ENCODE peak calls at places on chromosomes 12 and 14, in ten cellular contexts. U is stimulated activated CD4-positive, alpha-beta T cell treated with anti-CD3 and anti-CD28 coated beads, Interleukin-4, amount 100 ng/mL, for 48 hours; K is natural killer cell; X is NT2/D1; C is cardiac muscle cell; O is RWPE1; T is NCI-H1105; V is neural crest cell; Y is HS-5; I is AML-193. B is an unnamed sample.

GRCh38 chr14:99966030-99966429 is 99.2 kb upstream of the EVL start:
- DNase-seq in U (no peak), K (no peak), X (no peak), C (no peak), O (no peak), T (no peak), V (no peak), Y (no peak), I (no peak), B (no peak)

GRCh38 chr14:65599375-65599774 is 186.8 kb downstream of the FUT8 start:
- DNase-seq in U (no peak), K (no peak), X (no peak), C (peak), O (no peak), T (no peak), V (no peak), Y (no peak), I (no peak), B (no peak)

GRCh38 chr12:2531371-2531770 is 263.4 kb upstream of the FKBP4 start:
- DNase-seq in U (no peak), K (no peak), X (peak), C (no peak), O (no peak), T (no peak), V (no peak), Y (no peak), I (no peak), B (no peak)

GRCh38 chr14:65159281-65160062 is 57.2 kb upstream of the MAX start:
- DNase-seq in U (no peak), K (no peak), X (no peak), C (no peak), O (no peak), T (no peak), V (no peak), Y (no peak), I (no peak), B (no peak)

GRCh38 chr12:92828565-92828964 is 100.5 kb downstream of the EEA1 start:
- DNase-seq in U (no peak), K (no peak), X (no peak), C (no peak), O (no peak), T (no peak), V (no peak), Y (no peak), I (no peak), B (no peak)

GRCh38 chr12:41188058-41188840 is at the start of gene PDZRN4:
- DNase-seq in U (no peak), K (no peak), X (no peak), C (peak), O (no peak), T (peak), V (peak), Y (no peak), I (no peak), B (no peak)

GRCh38 chr14:81450100-81450531 is 50.0 kb upstream of the STON2 start:
- DNase-seq in U (no peak), K (no peak), X (peak), C (peak), O (no peak), T (no peak), V (no peak), Y (no peak), I (no peak), B (no peak)

GRCh38 chr14:99546230-99546879 is 57.7 kb downstream of the CCDC85C start:
- DNase-seq in U (no peak), K (no peak), X (no peak), C (no peak), O (no peak), T (no peak), V (no peak), Y (no peak), I (no peak), B (no peak)

GRCh38 chr14:101022121-101022520 is 118.6 kb upstream of the RTL1 start:
- DNase-seq in U (no peak), K (peak), X (no peak), C (peak), O (no peak), T (no peak), V (no peak), Y (no peak), I (no peak), B (no peak)

GRCh38 chr14:71711619-71712018 is 220.6 kb upstream of the RGS6 start:
- DNase-seq in U (no peak), K (no peak), X (peak), C (peak), O (peak), T (no peak), V (no peak), Y (no peak), I (no peak), B (no peak)

GRCh38 chr12:101829639-101830390 is 944 bp downstream of the GNPTAB start:
- DNase-seq in U (no peak), K (no peak), X (no peak), C (no peak), O (no peak), T (no peak), V (no peak), Y (no peak), I (peak), B (peak)

GRCh38 chr12:11856971-11857370 is 207.5 kb downstream of the ETV6 start:
- DNase-seq in U (no peak), K (no peak), X (no peak), C (peak), O (no peak), T (no peak), V (no peak), Y (no peak), I (peak), B (no peak)

GRCh38 chr12:22765731-22766130 is 140.8 kb downstream of the ETNK1 start:
- DNase-seq in U (no peak), K (no peak), X (no peak), C (no peak), O (no peak), T (no peak), V (no peak), Y (no peak), I (no peak), B (no peak)

GRCh38 chr14:104724407-104724980 is 465 bp downstream of the ADSS1 start:
- DNase-seq in U (no peak), K (no peak), X (no peak), C (no peak), O (no peak), T (no peak), V (no peak), Y (no peak), I (no peak), B (no peak)

GRCh38 chr12:88471641-88472040 is 108.6 kb downstream of the KITLG start:
- DNase-seq in U (no peak), K (no peak), X (peak), C (peak), O (peak), T (no peak), V (no peak), Y (peak), I (no peak), B (no peak)

GRCh38 chr12:58416211-58416610 is 474.8 kb downstream of the ATP23 start:
- DNase-seq in U (no peak), K (no peak), X (no peak), C (peak), O (no peak), T (no peak), V (no peak), Y (peak), I (no peak), B (no peak)

GRCh38 chr12:124402281-124403066 is 107.6 kb downstream of the RFLNA start:
- DNase-seq in U (no peak), K (no peak), X (no peak), C (no peak), O (no peak), T (no peak), V (no peak), Y (no peak), I (no peak), B (no peak)

GRCh38 chr12:701896-702539 is 38.8 kb upstream of the NINJ2 start:
- DNase-seq in U (no peak), K (no peak), X (no peak), C (peak), O (no peak), T (no peak), V (no peak), Y (no peak), I (no peak), B (no peak)

GRCh38 chr12:114476159-114476558 is 70.2 kb upstream of the TBX5 start:
- DNase-seq in U (no peak), K (no peak), X (no peak), C (peak), O (no peak), T (peak), V (no peak), Y (no peak), I (peak), B (no peak)

GRCh38 chr12:111445311-111446043 is 39.8 kb downstream of the SH2B3 start:
- DNase-seq in U (no peak), K (no peak), X (no peak), C (no peak), O (no peak), T (no peak), V (no peak), Y (no peak), I (no peak), B (no peak)

GRCh38 chr12:109925185-109925835 is 25.2 kb downstream of the TCHP start:
- DNase-seq in U (no peak), K (no peak), X (no peak), C (no peak), O (no peak), T (no peak), V (no peak), Y (no peak), I (no peak), B (no peak)

GRCh38 chr12:4555804-4556203 is 6.2 kb upstream of the DYRK4 start:
- DNase-seq in U (no peak), K (no peak), X (no peak), C (peak), O (no peak), T (no peak), V (no peak), Y (peak), I (no peak), B (no peak)

GRCh38 chr12:509494-509893 is 49.8 kb downstream of the B4GALNT3 start:
- DNase-seq in U (no peak), K (no peak), X (no peak), C (peak), O (peak), T (no peak), V (no peak), Y (no peak), I (no peak), B (no peak)

GRCh38 chr12:80107221-80107620 is 7.9 kb downstream of the OTOGL start:
- DNase-seq in U (no peak), K (no peak), X (no peak), C (no peak), O (no peak), T (no peak), V (no peak), Y (no peak), I (no peak), B (no peak)

GRCh38 chr12:47867496-47867941 is 37.3 kb downstream of the VDR start:
- DNase-seq in U (peak), K (no peak), X (no peak), C (peak), O (peak), T (no peak), V (no peak), Y (peak), I (no peak), B (peak)

GRCh38 chr12:116125981-116126566 is 151.4 kb downstream of the MED13L start:
- DNase-seq in U (no peak), K (no peak), X (no peak), C (peak), O (peak), T (no peak), V (no peak), Y (no peak), I (no peak), B (no peak)

GRCh38 chr12:132632521-132633228 is 14.1 kb downstream of the P2RX2 start:
- DNase-seq in U (no peak), K (no peak), X (no peak), C (no peak), O (no peak), T (no peak), V (no peak), Y (no peak), I (no peak), B (no peak)

GRCh38 chr12:19630536-19630935 is 191.2 kb downstream of the AEBP2 start:
- DNase-seq in U (no peak), K (no peak), X (no peak), C (no peak), O (no peak), T (no peak), V (no peak), Y (no peak), I (no peak), B (no peak)

GRCh38 chr12:14883663-14884062 is 2.0 kb downstream of the MGP start:
- DNase-seq in U (no peak), K (no peak), X (no peak), C (peak), O (no peak), T (peak), V (no peak), Y (no peak), I (no peak), B (no peak)

B was measured in Kasumi-1.